ENCODE peak calls at places on chromosome 15, in eight cellular contexts. Z is stomach, O is adrenal gland, C is GM12891, R is NB4, A is esophagus squamous epithelium, N is HepG2, S is upper lobe of left lung. P is an unnamed sample.

GRCh38 chr15:50353251-50353998 is 1.6 kb downstream of the GABPB1 start:
- DNase-seq in Z (no peak), O (peak; percentile 18), C (no peak), R (peak; percentile 52), A (no peak), N (no peak), S (no peak), P (no peak)

GRCh38 chr15:77066961-77067690 is 3.8 kb downstream of the TSPAN3 start:
- DNase-seq in Z (no peak), O (no peak), C (no peak), R (no peak), A (no peak), N (peak; percentile 58), S (no peak), P (no peak)

GRCh38 chr15:63212050-63212973 is 22.9 kb downstream of the RAB8B start:
- DNase-seq in Z (no peak), O (no peak), C (no peak), R (peak; percentile 18), A (no peak), N (peak; percentile 39), S (no peak), P (no peak)

GRCh38 chr15:41971089-41971892 is 1.1 kb downstream of the EHD4 start:
- DNase-seq in Z (peak; percentile 70), O (peak; percentile 59), C (peak; percentile 56), R (peak; percentile 78), A (no peak), N (peak; percentile 61), S (peak; percentile 77), P (peak; percentile 73)

GRCh38 chr15:50496692-50497091 is 49.8 kb downstream of the USP50 start:
- DNase-seq in Z (no peak), O (no peak), C (no peak), R (no peak), A (no peak), N (no peak), S (no peak), P (no peak)

GRCh38 chr15:28051920-28052633 is 47.0 kb downstream of the OCA2 start:
- DNase-seq in Z (no peak), O (no peak), C (no peak), R (no peak), A (no peak), N (no peak), S (no peak), P (no peak)

GRCh38 chr15:62809106-62809967 is 233.2 kb upstream of the TPM1 start:
- DNase-seq in Z (no peak), O (no peak), C (no peak), R (no peak), A (no peak), N (peak; percentile 23), S (no peak), P (peak; percentile 12)

GRCh38 chr15:67024322-67024997 is 40.9 kb upstream of the SMAD3 start:
- DNase-seq in Z (peak; percentile 76), O (peak; percentile 91), C (no peak), R (peak; percentile 96), A (peak; percentile 9), N (peak; percentile 77), S (peak; percentile 84), P (peak; percentile 56)

GRCh38 chr15:39066677-39067076 is 502.1 kb upstream of the RASGRP1 start:
- DNase-seq in Z (no peak), O (no peak), C (no peak), R (no peak), A (no peak), N (no peak), S (no peak), P (no peak)

GRCh38 chr15:70299931-70300858 is 202.5 kb upstream of the TLE3 start:
- DNase-seq in Z (peak; percentile 45), O (no peak), C (peak; percentile 75), R (no peak), A (no peak), N (no peak), S (peak; percentile 33), P (no peak)

GRCh38 chr15:67784856-67785430 is 40.4 kb upstream of the SKOR1 start:
- DNase-seq in Z (no peak), O (no peak), C (no peak), R (no peak), A (no peak), N (no peak), S (no peak), P (no peak)

GRCh38 chr15:98150531-98150930 is 190.0 kb downstream of the ARRDC4 start:
- DNase-seq in Z (no peak), O (no peak), C (no peak), R (peak; percentile 34), A (no peak), N (no peak), S (no peak), P (no peak)

GRCh38 chr15:98760112-98760826 is 111.9 kb downstream of the IGF1R start:
- DNase-seq in Z (peak; percentile 72), O (no peak), C (no peak), R (no peak), A (no peak), N (no peak), S (peak; percentile 43), P (no peak)

GRCh38 chr15:57090460-57090859 is 172.0 kb downstream of the TCF12 start:
- DNase-seq in Z (no peak), O (no peak), C (no peak), R (no peak), A (no peak), N (no peak), S (no peak), P (no peak)

GRCh38 chr15:68342351-68342750 is 64.8 kb downstream of the FEM1B start:
- DNase-seq in Z (no peak), O (no peak), C (no peak), R (no peak), A (no peak), N (no peak), S (no peak), P (no peak)

GRCh38 chr15:74397239-74398068 is 30.0 kb upstream of the CYP11A1 start:
- DNase-seq in Z (no peak), O (no peak), C (no peak), R (peak; percentile 44), A (no peak), N (no peak), S (no peak), P (no peak)
- TF ChIP-seq POLR2A in Z (no peak), O (no peak), C (no peak), R (no peak), A (no peak), N (no peak), S (no peak), P (no peak)

GRCh38 chr15:90004671-90005070 is 3.5 kb downstream of the ZNF710 start:
- DNase-seq in Z (no peak), O (peak; percentile 71), C (no peak), R (peak; percentile 88), A (no peak), N (peak; percentile 71), S (peak; percentile 69), P (peak; percentile 82)
- TF ChIP-seq POLR2A in Z (no peak), O (no peak), C (no peak), R (peak; percentile 52), A (no peak), N (peak; percentile 50), S (peak; percentile 17), P (no peak)

GRCh38 chr15:90991587-90992285 is 2.6 kb downstream of the PRC1 start:
- DNase-seq in Z (no peak), O (no peak), C (no peak), R (no peak), A (no peak), N (no peak), S (no peak), P (no peak)

GRCh38 chr15:90998737-90999136 is 4.4 kb upstream of the PRC1 start:
- DNase-seq in Z (no peak), O (no peak), C (no peak), R (no peak), A (no peak), N (no peak), S (no peak), P (no peak)

GRCh38 chr15:90994059-90994416 is 297 bp downstream of the PRC1 start:
- DNase-seq in Z (peak; percentile 26), O (peak; percentile 20), C (no peak), R (no peak), A (no peak), N (no peak), S (peak; percentile 22), P (peak; percentile 9)

GRCh38 chr15:90990446-90990845 is 3.9 kb downstream of the PRC1 start:
- DNase-seq in Z (no peak), O (no peak), C (no peak), R (no peak), A (no peak), N (no peak), S (no peak), P (no peak)

DNA sequence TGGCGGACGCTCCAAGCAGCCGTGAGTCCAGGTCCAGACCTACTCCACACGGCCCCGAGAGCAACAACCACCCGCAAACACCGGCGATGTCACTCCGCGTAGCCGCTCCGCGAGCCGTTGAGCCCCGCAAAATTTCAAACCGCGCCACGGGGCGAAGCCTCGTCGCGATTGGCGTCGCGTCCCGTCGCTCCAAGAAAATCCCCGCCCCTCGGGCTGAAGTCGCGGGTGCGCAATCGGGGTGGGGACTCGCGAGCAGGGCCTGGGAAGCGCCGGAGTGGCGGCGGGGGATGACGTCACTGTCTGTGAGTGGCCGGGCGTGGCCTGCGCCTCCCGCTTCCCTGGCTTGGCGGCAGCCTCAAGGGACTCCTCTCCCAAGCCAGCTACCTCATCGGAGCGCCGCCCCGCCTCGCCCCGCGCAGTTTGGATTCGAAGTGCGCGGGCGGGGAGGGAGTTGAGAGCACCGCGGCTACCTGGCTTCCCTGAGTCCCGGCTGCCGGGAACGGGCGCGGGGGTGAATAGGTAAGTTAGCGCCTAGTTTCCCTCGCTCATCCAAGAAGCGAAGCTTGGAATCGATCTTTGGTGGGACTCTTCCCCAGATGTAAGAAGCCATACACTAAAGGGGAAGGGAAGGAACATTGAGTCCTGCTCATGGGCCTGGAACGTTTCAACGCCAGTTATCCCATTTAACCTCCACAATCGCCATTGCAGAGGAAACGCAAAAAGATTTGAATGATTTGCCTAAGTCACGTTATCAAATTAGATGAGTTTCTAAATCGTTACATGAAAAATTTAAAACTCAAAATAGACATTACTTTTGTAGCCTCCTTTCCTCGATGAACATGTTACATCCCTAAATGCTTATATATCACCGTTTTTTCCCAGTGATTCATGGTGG is at the start of gene PRC1:
- DNase-seq in Z (peak; percentile 99), O (peak; percentile 99), C (peak; percentile 98), R (peak; percentile 99), A (peak; percentile 90), N (peak; percentile 95), S (peak; percentile 99), P (peak; percentile 93)
- TF ChIP-seq POLR2A in Z (peak; percentile 61), O (peak; percentile 45), C (peak; percentile 66), R (peak; percentile 87), A (no peak), N (peak; percentile 87), S (peak; percentile 73), P (peak; percentile 82)

DNA sequence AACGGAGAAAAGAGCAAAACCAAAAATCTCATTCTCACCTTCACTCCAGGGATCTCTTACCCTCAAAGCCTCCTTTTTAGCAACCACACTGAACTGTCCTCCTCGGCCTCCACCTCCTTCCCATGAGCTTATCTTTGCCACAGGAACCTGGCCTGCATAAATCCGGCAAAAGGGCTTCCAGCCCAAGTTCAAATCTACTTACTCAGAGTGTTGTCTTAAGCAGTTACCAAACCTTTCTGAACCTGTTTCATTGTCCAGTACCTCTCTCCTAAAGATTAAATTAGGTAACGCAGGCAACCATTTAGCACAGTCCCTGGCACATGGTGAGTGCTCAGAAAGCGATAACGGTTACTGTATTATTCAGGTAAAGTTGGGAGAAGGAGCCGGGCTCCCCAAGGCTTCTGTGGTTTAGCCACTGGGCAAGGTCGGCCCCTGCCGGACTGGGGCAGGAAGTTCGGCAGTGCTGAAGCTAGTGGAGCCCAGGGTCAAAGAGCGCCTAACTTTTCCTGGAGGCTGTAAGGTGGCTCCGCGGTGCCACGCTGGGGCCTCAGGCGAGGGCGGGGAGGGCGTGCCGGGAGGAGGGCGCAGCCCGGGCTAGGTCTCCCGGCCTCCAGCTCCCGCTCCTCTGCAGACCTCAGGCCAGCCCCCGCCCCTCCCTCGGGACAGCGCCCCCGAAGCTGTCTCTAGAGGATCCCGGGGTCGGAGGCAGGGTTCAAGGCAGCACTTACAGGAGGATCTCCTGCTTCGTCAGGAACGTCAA is 620 bp downstream of the CIB1 start:
- DNase-seq in Z (peak; percentile 74), O (peak; percentile 85), C (no peak), R (peak; percentile 86), A (peak; percentile 29), N (peak; percentile 84), S (peak; percentile 85), P (peak; percentile 54)
- TF ChIP-seq POLR2A in Z (no peak), O (no peak), C (no peak), R (no peak), A (no peak), N (peak; percentile 73), S (no peak), P (no peak)

P was measured in H54.